ENCODE peak calls at places on chromosomes 16 and 17, in five cellular contexts. One of them, this sample, is unnamed.

GRCh38 chr17:74277935-74278334 is 3.9 kb downstream of the DNAI2 start:
- DNase-seq in AG04449: no peak
- DNase-seq in heart left ventricle: no peak
- DNase-seq in H7: no peak
- DNase-seq in colonic mucosa: no peak
- DNase-seq in this sample: no peak

GRCh38 chr17:61817452-61817851 is 45.9 kb downstream of the BRIP1 start:
- DNase-seq in AG04449: no peak
- DNase-seq in heart left ventricle: no peak
- DNase-seq in H7: no peak
- DNase-seq in colonic mucosa: no peak
- DNase-seq in this sample: no peak

GRCh38 chr17:78707923-78708322 is 74.2 kb downstream of the CYTH1 start:
- DNase-seq in H7: no peak
- DNase-seq in heart left ventricle: no peak
- DNase-seq in colonic mucosa: no peak
- DNase-seq in AG04449: no peak
- DNase-seq in this sample: no peak

GRCh38 chr17:10754109-10754508 is 24.3 kb upstream of the TMEM220 start:
- DNase-seq in heart left ventricle: no peak
- DNase-seq in colonic mucosa: peak
- DNase-seq in H7: peak
- DNase-seq in AG04449: no peak
- DNase-seq in this sample: no peak

GRCh38 chr17:45096141-45096540 is 35.0 kb downstream of the NMT1 start:
- DNase-seq in AG04449: no peak
- DNase-seq in H7: peak
- DNase-seq in colonic mucosa: no peak
- DNase-seq in heart left ventricle: no peak
- DNase-seq in this sample: no peak

GRCh38 chr17:16197276-16197675 is 18.1 kb downstream of the NCOR1 start:
- DNase-seq in colonic mucosa: no peak
- DNase-seq in heart left ventricle: no peak
- DNase-seq in H7: no peak
- DNase-seq in AG04449: no peak
- DNase-seq in this sample: no peak

GRCh38 chr16:7278636-7279035 is 54.0 kb upstream of the RBFOX1 start:
- DNase-seq in colonic mucosa: no peak
- DNase-seq in heart left ventricle: no peak
- DNase-seq in AG04449: no peak
- DNase-seq in H7: no peak
- DNase-seq in this sample: no peak

GRCh38 chr17:79991140-79991923 is 44.3 kb downstream of the TBC1D16 start:
- DNase-seq in H7: peak
- DNase-seq in AG04449: no peak
- DNase-seq in colonic mucosa: peak
- DNase-seq in heart left ventricle: peak
- DNase-seq in this sample: peak

GRCh38 chr17:30326816-30327215 is 7.0 kb downstream of the TMIGD1 start:
- DNase-seq in AG04449: no peak
- DNase-seq in heart left ventricle: no peak
- DNase-seq in colonic mucosa: no peak
- DNase-seq in H7: no peak
- DNase-seq in this sample: no peak

GRCh38 chr16:82439678-82440293 is 187.0 kb upstream of the CDH13 start:
- DNase-seq in colonic mucosa: no peak
- DNase-seq in AG04449: no peak
- DNase-seq in heart left ventricle: no peak
- DNase-seq in H7: peak
- DNase-seq in this sample: no peak

GRCh38 chr16:48218473-48218872 is 25.6 kb upstream of the LONP2 start:
- DNase-seq in H7: no peak
- DNase-seq in colonic mucosa: no peak
- DNase-seq in AG04449: no peak
- DNase-seq in heart left ventricle: no peak
- DNase-seq in this sample: no peak

GRCh38 chr16:86252596-86252995 is 257.7 kb upstream of the FOXF1 start:
- DNase-seq in AG04449: no peak
- DNase-seq in colonic mucosa: peak
- DNase-seq in heart left ventricle: no peak
- DNase-seq in H7: peak
- DNase-seq in this sample: no peak

GRCh38 chr17:28324272-28324745 is 5.3 kb downstream of the TMEM97 start:
- DNase-seq in colonic mucosa: no peak
- DNase-seq in H7: no peak
- DNase-seq in AG04449: no peak
- DNase-seq in heart left ventricle: no peak
- DNase-seq in this sample: no peak
- H3K4me3 ChIP-seq in colonic mucosa: no peak
- H3K4me3 ChIP-seq in H7: no peak
- H3K4me3 ChIP-seq in AG04449: no peak
- H3K4me3 ChIP-seq in heart left ventricle: no peak
- H3K4me3 ChIP-seq in this sample: no peak

DNA sequence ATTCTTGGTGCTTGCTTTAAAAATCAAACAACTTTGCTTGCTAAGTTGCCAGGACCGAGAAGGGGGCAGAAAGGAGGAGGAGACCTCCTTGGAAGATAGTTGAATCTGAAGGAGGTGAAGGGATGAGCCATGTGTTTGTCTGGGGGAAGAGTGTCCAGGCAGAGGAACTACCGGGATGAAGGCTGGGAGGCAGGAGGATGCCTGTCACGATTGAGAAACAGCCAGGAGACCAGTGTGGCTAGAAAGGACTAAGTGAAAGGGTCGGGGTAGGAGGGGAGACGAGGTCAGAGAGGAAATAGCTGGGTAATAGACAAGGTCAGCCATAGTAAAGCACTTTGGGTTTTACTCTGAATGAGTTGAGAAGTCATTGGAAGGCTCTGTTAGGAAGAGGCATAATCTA is 38.9 kb upstream of the CSNK2A2 start:
- DNase-seq in colonic mucosa: no peak
- DNase-seq in H7: no peak
- DNase-seq in AG04449: no peak
- DNase-seq in heart left ventricle: no peak
- DNase-seq in this sample: no peak
- H3K4me3 ChIP-seq in colonic mucosa: no peak
- H3K4me3 ChIP-seq in H7: peak
- H3K4me3 ChIP-seq in AG04449: no peak
- H3K4me3 ChIP-seq in heart left ventricle: peak
- H3K4me3 ChIP-seq in this sample: no peak

DNA sequence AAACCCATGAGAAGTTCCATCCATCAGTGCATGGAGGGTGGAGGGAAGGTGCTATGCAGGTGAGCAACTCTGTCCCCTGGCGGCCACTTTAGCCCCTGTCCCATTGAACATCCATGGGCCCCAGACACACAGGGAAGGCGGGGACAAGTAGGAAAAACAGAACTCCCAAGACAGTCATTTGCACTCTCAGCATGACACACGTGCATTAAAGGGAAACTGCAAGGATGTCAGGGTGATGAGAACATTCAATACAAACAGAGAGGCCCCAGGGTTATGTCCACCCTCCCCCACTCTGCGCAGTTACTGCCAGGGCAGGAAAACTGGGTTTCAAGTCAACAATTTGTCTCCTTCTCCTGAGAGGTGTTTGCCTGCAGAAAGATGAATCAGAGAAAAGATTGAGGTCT is 44.0 kb upstream of the AKTIP start:
- DNase-seq in AG04449: no peak
- DNase-seq in heart left ventricle: no peak
- DNase-seq in H7: peak
- DNase-seq in colonic mucosa: no peak
- DNase-seq in this sample: no peak
- H3K4me3 ChIP-seq in AG04449: no peak
- H3K4me3 ChIP-seq in heart left ventricle: no peak
- H3K4me3 ChIP-seq in H7: no peak
- H3K4me3 ChIP-seq in colonic mucosa: no peak
- H3K4me3 ChIP-seq in this sample: no peak

DNA sequence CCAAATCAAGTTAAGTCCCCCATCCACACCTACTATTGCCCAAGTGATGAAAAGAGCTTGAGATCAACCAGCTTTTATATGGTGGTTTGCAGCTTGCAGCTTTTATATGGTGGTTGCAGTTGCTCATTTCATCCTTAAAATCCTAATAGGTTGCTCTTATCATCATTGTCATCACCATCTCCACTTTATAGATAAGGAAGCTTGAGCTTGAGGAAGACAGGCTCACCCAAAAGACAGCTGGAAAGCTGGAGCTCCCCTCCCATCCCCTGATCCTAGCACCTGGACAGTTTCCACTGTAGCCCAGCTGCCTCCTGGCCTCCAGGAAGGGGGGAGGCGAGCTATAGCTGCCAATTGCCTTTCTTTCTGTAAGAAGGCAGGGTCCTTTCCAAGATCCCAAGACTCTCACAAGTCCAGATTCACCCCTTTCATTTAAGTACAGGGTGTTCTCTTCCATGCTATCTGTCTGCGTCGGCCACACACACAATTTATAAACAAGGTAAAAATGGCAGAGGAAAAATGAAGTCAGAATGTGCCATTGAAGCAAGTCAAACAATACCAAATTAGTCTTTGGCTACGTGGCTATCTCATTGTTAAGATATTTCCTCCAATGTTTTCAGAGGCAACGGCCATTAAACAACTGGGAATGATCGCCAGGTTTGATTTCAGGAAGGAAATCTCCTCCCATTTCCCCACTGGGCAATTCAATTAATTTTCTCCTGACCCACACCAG is 63.3 kb downstream of the PECAM1 start:
- DNase-seq in AG04449: no peak
- DNase-seq in H7: no peak
- DNase-seq in heart left ventricle: peak
- DNase-seq in colonic mucosa: no peak
- DNase-seq in this sample: peak
- H3K4me3 ChIP-seq in AG04449: no peak
- H3K4me3 ChIP-seq in H7: no peak
- H3K4me3 ChIP-seq in heart left ventricle: no peak
- H3K4me3 ChIP-seq in colonic mucosa: no peak
- H3K4me3 ChIP-seq in this sample: no peak

GRCh38 chr16:28259091-28259780 is 33.1 kb upstream of the SBK1 start:
- DNase-seq in H7: peak
- DNase-seq in colonic mucosa: no peak
- DNase-seq in heart left ventricle: no peak
- DNase-seq in AG04449: no peak
- DNase-seq in this sample: no peak
- H3K4me3 ChIP-seq in H7: peak
- H3K4me3 ChIP-seq in colonic mucosa: no peak
- H3K4me3 ChIP-seq in heart left ventricle: peak
- H3K4me3 ChIP-seq in AG04449: no peak
- H3K4me3 ChIP-seq in this sample: no peak

This sample was measured in AG09309.